ENCODE peak calls at places on chromosomes 4 and X, in five cellular contexts. One of them, this sample, is unnamed.

GRCh38 chr4:34323549-34324325 is 1920.6 kb downstream of the ARAP2 start:
- DNase-seq in RWPE1: no peak
- DNase-seq in NCI-H748 treated with DMSO at 0.1 percent for 48 hours: no peak
- DNase-seq in GM23248: peak
- DNase-seq in IMR-90: peak
- DNase-seq in this sample: peak

GRCh38 chr4:10074767-10075105 is 41.9 kb downstream of the WDR1 start:
- DNase-seq in RWPE1: peak
- DNase-seq in NCI-H748 treated with DMSO at 0.1 percent for 48 hours: no peak
- DNase-seq in GM23248: peak
- DNase-seq in IMR-90: peak
- DNase-seq in this sample: peak

GRCh38 chr4:57249083-57249482 is 138.9 kb upstream of the IGFBP7 start:
- DNase-seq in RWPE1: peak
- DNase-seq in NCI-H748 treated with DMSO at 0.1 percent for 48 hours: no peak
- DNase-seq in GM23248: peak
- DNase-seq in IMR-90: peak
- DNase-seq in this sample: peak

GRCh38 chr4:177016541-177017141 is 223.9 kb upstream of the VEGFC start:
- DNase-seq in RWPE1: peak
- DNase-seq in NCI-H748 treated with DMSO at 0.1 percent for 48 hours: no peak
- DNase-seq in GM23248: peak
- DNase-seq in IMR-90: peak
- DNase-seq in this sample: peak

GRCh38 chr4:110518889-110519490 is 43.0 kb downstream of the ENPEP start:
- DNase-seq in RWPE1: no peak
- DNase-seq in NCI-H748 treated with DMSO at 0.1 percent for 48 hours: no peak
- DNase-seq in GM23248: peak
- DNase-seq in IMR-90: peak
- DNase-seq in this sample: peak

GRCh38 chrX:47129879-47130358 is 14.6 kb downstream of the NDUFB11 start:
- DNase-seq in RWPE1: no peak
- DNase-seq in NCI-H748 treated with DMSO at 0.1 percent for 48 hours: no peak
- DNase-seq in GM23248: peak
- DNase-seq in IMR-90: no peak
- DNase-seq in this sample: no peak

GRCh38 chrX:57227691-57228090 is 58.8 kb upstream of the FAAH2 start:
- DNase-seq in RWPE1: no peak
- DNase-seq in NCI-H748 treated with DMSO at 0.1 percent for 48 hours: no peak
- DNase-seq in GM23248: no peak
- DNase-seq in IMR-90: no peak
- DNase-seq in this sample: no peak

GRCh38 chrX:110162867-110163266 is 155.0 kb downstream of the AMMECR1 start:
- DNase-seq in RWPE1: no peak
- DNase-seq in NCI-H748 treated with DMSO at 0.1 percent for 48 hours: no peak
- DNase-seq in GM23248: no peak
- DNase-seq in IMR-90: no peak
- DNase-seq in this sample: no peak

GRCh38 chr4:69760455-69760854 is at the start of gene SULT1B1:
- DNase-seq in RWPE1: no peak
- DNase-seq in NCI-H748 treated with DMSO at 0.1 percent for 48 hours: no peak
- DNase-seq in GM23248: peak
- DNase-seq in IMR-90: peak
- DNase-seq in this sample: no peak

GRCh38 chrX:69144854-69145253 is 20.4 kb downstream of the PJA1 start:
- DNase-seq in RWPE1: no peak
- DNase-seq in NCI-H748 treated with DMSO at 0.1 percent for 48 hours: no peak
- DNase-seq in GM23248: no peak
- DNase-seq in IMR-90: no peak
- DNase-seq in this sample: no peak

GRCh38 chr4:147094228-147094627 is 148.6 kb upstream of the TTC29 start:
- DNase-seq in RWPE1: no peak
- DNase-seq in NCI-H748 treated with DMSO at 0.1 percent for 48 hours: no peak
- DNase-seq in GM23248: no peak
- DNase-seq in IMR-90: no peak
- DNase-seq in this sample: no peak

GRCh38 chr4:82801910-82802521 is 3.4 kb upstream of the SCD5 start:
- DNase-seq in RWPE1: no peak
- DNase-seq in NCI-H748 treated with DMSO at 0.1 percent for 48 hours: peak
- DNase-seq in GM23248: peak
- DNase-seq in IMR-90: peak
- DNase-seq in this sample: peak

GRCh38 chr4:119189638-119190037 is 22.9 kb upstream of the USP53 start:
- DNase-seq in RWPE1: no peak
- DNase-seq in NCI-H748 treated with DMSO at 0.1 percent for 48 hours: no peak
- DNase-seq in GM23248: peak
- DNase-seq in IMR-90: no peak
- DNase-seq in this sample: no peak

GRCh38 chr4:155667538-155668511 is 1.2 kb downstream of the GUCY1A1 start:
- DNase-seq in RWPE1: peak
- DNase-seq in NCI-H748 treated with DMSO at 0.1 percent for 48 hours: peak
- DNase-seq in GM23248: peak
- DNase-seq in IMR-90: peak
- DNase-seq in this sample: peak

GRCh38 chr4:88628746-88629145 is 36.5 kb downstream of the HERC3 start:
- DNase-seq in RWPE1: no peak
- DNase-seq in NCI-H748 treated with DMSO at 0.1 percent for 48 hours: no peak
- DNase-seq in GM23248: no peak
- DNase-seq in IMR-90: no peak
- DNase-seq in this sample: no peak

GRCh38 chrX:78622834-78623233 is 36.3 kb downstream of the RTL3 start:
- DNase-seq in RWPE1: no peak
- DNase-seq in NCI-H748 treated with DMSO at 0.1 percent for 48 hours: no peak
- DNase-seq in GM23248: no peak
- DNase-seq in IMR-90: no peak
- DNase-seq in this sample: no peak

GRCh38 chrX:27590044-27590443 is at the start of gene DCAF8L2:
- DNase-seq in RWPE1: no peak
- DNase-seq in NCI-H748 treated with DMSO at 0.1 percent for 48 hours: no peak
- DNase-seq in GM23248: no peak
- DNase-seq in IMR-90: no peak
- DNase-seq in this sample: no peak

GRCh38 chrX:154046262-154046771 is 26.6 kb upstream of the IRAK1 start:
- DNase-seq in RWPE1: no peak
- DNase-seq in NCI-H748 treated with DMSO at 0.1 percent for 48 hours: no peak
- DNase-seq in GM23248: peak
- DNase-seq in IMR-90: peak
- DNase-seq in this sample: peak